ENCODE peak calls at places on chromosomes 7 and 10, in nine cellular contexts. D is sigmoid colon, E is stomach, T is fibroblast of mammary gland, X is IMR-90, M is hepatocyte, K is psoas muscle, J is tibial nerve, L is esophagus muscularis mucosa. N is an unnamed sample.

GRCh38 chr7:138898255-138898654 is 82.9 kb downstream of the KIAA1549 start:
- DNase-seq in J (no peak), X (no peak), D (no peak), E (no peak), T (no peak), K (no peak), M (no peak), L (no peak), N (peak)

GRCh38 chr10:23280420-23281043 is 64.1 kb downstream of the C10orf67 start:
- DNase-seq in M (no peak), X (no peak), E (no peak), J (no peak), T (no peak), L (no peak), D (no peak), K (no peak), N (no peak)

GRCh38 chr10:14173391-14173705 is 157.4 kb downstream of the FRMD4A start:
- DNase-seq in J (no peak), L (no peak), M (no peak), K (no peak), X (peak), D (no peak), E (no peak), T (no peak), N (peak)

GRCh38 chr7:112157072-112157471 is 49.1 kb downstream of the DOCK4 start:
- DNase-seq in X (peak), J (no peak), E (no peak), K (no peak), M (no peak), T (peak), L (no peak), D (no peak), N (no peak)

GRCh38 chr7:141477866-141478265 is 73.3 kb upstream of the AGK start:
- DNase-seq in E (no peak), J (no peak), D (no peak), T (peak), L (no peak), X (no peak), M (no peak), K (peak), N (no peak)

GRCh38 chr10:119996944-119997343 is 104.4 kb downstream of the SEC23IP start:
- DNase-seq in J (no peak), L (no peak), K (no peak), E (no peak), D (no peak), T (no peak), M (no peak), X (no peak), N (no peak)

GRCh38 chr10:71590786-71591350 is 128.7 kb downstream of the C10orf105 start:
- DNase-seq in E (no peak), T (no peak), M (no peak), J (no peak), K (no peak), X (no peak), D (no peak), L (no peak), N (no peak)

GRCh38 chr7:145092766-145093165 is 256.9 kb upstream of the TPK1 start:
- DNase-seq in E (no peak), J (no peak), X (no peak), M (no peak), L (no peak), T (no peak), K (no peak), D (no peak), N (no peak)

GRCh38 chr10:63227207-63227895 is 94.2 kb downstream of the NRBF2 start:
- DNase-seq in K (no peak), T (peak), L (no peak), E (no peak), J (no peak), M (no peak), D (no peak), X (no peak), N (peak)

GRCh38 chr7:192701-193536 is 548 bp downstream of the FAM20C start:
- DNase-seq in T (no peak), X (peak), L (no peak), J (no peak), E (peak), D (no peak), K (no peak), M (peak), N (no peak)

GRCh38 chr10:17175551-17175950 is 25.9 kb downstream of the TRDMT1 start:
- DNase-seq in E (no peak), M (no peak), X (peak), D (no peak), K (no peak), L (no peak), J (no peak), T (no peak), N (no peak)

GRCh38 chr7:74355091-74355490 is 65.9 kb downstream of the CLIP2 start:
- DNase-seq in X (peak), T (peak), M (no peak), L (no peak), K (peak), D (no peak), J (no peak), E (peak), N (no peak)

GRCh38 chr10:16950686-16951681 is 133.8 kb upstream of the RSU1 start:
- DNase-seq in J (no peak), E (no peak), K (no peak), T (peak), M (peak), X (peak), L (no peak), D (no peak), N (no peak)

GRCh38 chr7:11427686-11428273 is 404.2 kb downstream of the THSD7A start:
- DNase-seq in K (no peak), D (no peak), L (no peak), X (peak), E (no peak), J (no peak), T (peak), M (peak), N (peak)

GRCh38 chr7:5414876-5415275 is 8.8 kb downstream of the TNRC18 start:
- DNase-seq in K (no peak), L (no peak), E (no peak), X (no peak), J (no peak), M (no peak), T (no peak), D (no peak), N (no peak)

GRCh38 chr7:19700936-19701335 is 7.9 kb downstream of the POLR1F start:
- DNase-seq in X (no peak), L (no peak), J (no peak), D (no peak), T (no peak), K (no peak), M (no peak), E (no peak), N (no peak)

GRCh38 chr10:35555962-35556930 is 48.9 kb upstream of the GJD4 start:
- DNase-seq in X (no peak), J (no peak), M (no peak), E (no peak), D (no peak), T (no peak), K (no peak), L (no peak), N (no peak)

GRCh38 chr7:103866919-103867318 is 122.5 kb downstream of the RELN start:
- DNase-seq in L (no peak), D (no peak), J (no peak), M (no peak), X (no peak), E (no peak), T (no peak), K (no peak), N (no peak)

GRCh38 chr10:66822801-66823200 is 103.0 kb upstream of the LRRTM3 start:
- DNase-seq in K (no peak), X (no peak), M (no peak), J (no peak), T (no peak), E (no peak), L (no peak), D (no peak), N (no peak)

GRCh38 chr7:9680713-9681112 is 1247.3 kb downstream of the NXPH1 start:
- DNase-seq in M (no peak), X (no peak), L (no peak), T (no peak), D (no peak), E (no peak), K (no peak), J (no peak), N (no peak)

GRCh38 chr7:99490878-99491277 is 9.2 kb downstream of the ZNF394 start:
- DNase-seq in D (no peak), T (no peak), J (no peak), M (no peak), E (no peak), L (no peak), K (no peak), X (no peak), N (no peak)

GRCh38 chr10:3210251-3210650 is 37.7 kb upstream of the PITRM1 start:
- DNase-seq in E (no peak), L (no peak), X (no peak), D (no peak), K (no peak), J (no peak), M (no peak), T (no peak), N (no peak)

GRCh38 chr7:85186521-85187241 is at the start of gene SEMA3D:
- DNase-seq in J (peak), X (peak), D (peak), L (no peak), T (peak), M (peak), K (peak), E (peak), N (peak)

GRCh38 chr7:42319631-42320030 is 82.6 kb upstream of the GLI3 start:
- DNase-seq in K (no peak), X (no peak), J (no peak), E (no peak), L (no peak), M (no peak), D (no peak), T (no peak), N (no peak)

DNA sequence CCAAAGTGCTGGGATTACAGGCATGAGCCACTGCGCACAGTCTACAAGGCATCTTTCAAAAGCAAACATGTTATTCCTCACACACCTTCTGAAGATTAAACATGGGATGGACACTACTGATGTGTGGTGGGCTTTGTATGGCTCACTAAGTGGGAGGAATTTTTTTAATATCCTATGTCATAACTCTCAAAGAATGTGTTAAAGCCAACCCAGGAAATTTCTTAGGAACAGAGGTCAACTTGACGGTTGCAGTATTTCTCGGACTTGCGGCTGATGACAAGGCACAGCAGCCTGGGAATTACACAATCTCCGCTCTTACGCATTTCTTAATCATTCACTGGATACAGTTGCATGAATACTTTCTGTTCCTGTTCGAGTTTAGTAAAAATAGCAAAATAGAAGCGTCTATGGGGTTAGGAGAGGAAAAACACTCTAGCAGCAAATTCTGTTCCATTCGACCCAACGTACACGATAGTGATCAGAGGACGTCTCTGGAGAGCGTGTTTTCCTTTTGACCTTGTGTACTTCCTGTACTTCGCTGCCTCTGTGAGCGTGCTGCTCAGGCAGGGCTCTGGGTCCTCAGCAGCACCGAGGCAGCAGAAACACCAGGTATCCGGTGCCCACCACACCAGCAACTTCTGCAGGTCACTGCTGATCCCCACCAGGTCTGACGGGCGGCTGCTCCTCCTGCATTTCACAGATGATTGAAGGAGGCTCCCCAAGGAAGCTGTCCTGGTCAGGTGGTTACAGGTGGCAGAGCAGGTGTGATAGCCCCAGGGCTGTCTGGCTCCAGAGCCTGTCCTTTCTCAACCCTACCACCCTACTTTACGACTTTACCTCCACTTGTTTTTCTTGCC is 26.4 kb upstream of the SRGN start:
- DNase-seq in J (peak), T (peak), E (peak), L (no peak), K (peak), M (peak), X (peak), D (peak), N (peak)
- H3K4me3 ChIP-seq in J (peak), T (peak), E (peak), L (peak), K (peak), M (no peak), X (peak), D (no peak), N (peak)

GRCh38 chr7:47982610-47983009 is 3.2 kb upstream of the HUS1 start:
- DNase-seq in T (peak), K (no peak), X (no peak), E (no peak), D (no peak), M (no peak), L (no peak), J (no peak), N (no peak)
- TF ChIP-seq CTCF in T (no peak), K (no peak), X (no peak), E (no peak), D (no peak), M (no peak), L (no peak), J (no peak), N (no peak)

DNA sequence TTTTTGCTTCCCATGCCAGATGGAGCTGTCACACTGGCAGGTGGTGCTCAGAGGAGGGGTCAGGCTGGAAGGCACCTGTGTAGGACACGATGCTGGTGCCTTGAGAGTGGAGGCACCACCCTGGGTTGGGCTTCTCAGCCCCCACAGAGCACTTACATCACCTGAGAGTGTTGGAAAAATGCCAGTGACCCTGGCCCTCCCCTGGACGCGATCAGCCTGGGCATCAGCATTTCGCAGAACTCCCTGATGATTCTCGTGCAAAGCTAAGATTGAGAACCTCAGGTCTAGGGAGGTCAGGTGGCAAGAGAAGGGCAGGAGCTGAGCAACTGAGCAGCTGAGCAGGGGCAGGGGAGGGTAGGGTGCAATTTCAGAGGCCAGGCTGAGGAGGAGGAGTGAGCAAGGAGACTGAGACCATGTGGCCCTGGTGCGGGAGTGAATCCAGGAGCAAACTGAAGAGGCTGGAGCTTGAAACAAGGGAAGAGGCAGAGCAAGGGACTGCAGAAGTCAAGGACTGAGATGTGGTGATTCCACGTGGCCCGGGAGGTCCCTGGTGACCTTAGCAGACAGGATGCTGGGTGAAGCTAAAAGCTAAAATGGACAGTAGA is 24.7 kb upstream of the GRID1 start:
- DNase-seq in D (peak), L (no peak), T (no peak), E (no peak), M (no peak), X (no peak), J (no peak), K (no peak), N (no peak)
- H3K4me3 ChIP-seq in D (no peak), L (no peak), T (no peak), E (no peak), M (no peak), X (no peak), J (no peak), K (no peak), N (peak)

DNA sequence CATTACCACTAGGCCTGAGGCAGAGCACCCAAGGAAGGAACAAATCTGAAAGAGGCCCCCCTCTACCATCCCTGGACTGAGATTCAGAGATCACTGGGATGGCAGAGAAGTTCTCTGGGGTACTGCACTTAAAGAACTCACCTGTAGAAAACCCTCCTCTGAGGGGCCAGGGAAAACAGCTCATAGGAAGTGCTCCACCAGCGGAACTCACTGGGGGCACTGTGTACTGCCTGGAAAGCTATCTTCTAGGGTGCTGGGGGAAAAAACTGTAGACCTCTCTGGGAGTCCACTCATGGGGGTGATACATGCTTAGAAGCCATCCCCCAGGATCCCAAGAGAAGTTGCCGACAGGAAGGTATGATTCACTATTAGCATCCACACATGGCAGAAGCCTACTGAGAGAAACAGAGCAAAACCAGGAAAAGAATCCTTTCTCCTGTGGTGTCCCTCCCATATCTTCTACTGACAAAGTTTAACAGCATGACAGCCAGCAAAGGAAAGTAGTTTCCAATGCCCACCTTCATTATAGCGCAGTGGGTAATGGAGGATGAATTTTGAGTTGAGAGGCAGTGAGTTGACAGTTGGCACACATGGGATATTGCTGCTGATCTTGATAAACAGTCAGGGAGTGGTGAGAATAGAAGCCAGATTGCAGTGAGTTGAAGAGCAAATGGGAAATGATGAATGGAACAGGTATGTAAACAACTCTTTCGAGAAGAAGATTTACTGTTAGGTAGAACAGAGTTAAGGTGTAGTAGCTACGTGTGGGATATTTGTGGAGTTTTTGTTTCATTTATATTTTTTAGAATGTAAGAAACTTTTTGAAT is 20.9 kb downstream of the ANKIB1 start:
- DNase-seq in E (no peak), J (no peak), T (peak), K (no peak), D (no peak), M (no peak), X (peak), L (no peak), N (no peak)
- TF ChIP-seq CTCF in E (no peak), J (no peak), T (no peak), K (no peak), D (no peak), M (no peak), X (no peak), L (no peak), N (no peak)

N was measured in GM12865.